ENCODE peak calls at places on chromosome 10, in seven cellular contexts. J is body of pancreas, G is lung, Z is hepatocyte, B is SK-N-SH, K is mammary epithelial cell, C is prostate gland. M is an unnamed sample.

GRCh38 chr10:117355064-117355463 is 20.2 kb downstream of the PDZD8 start:
- DNase-seq in J (no peak), G (no peak), Z (no peak), B (no peak), K (no peak), C (no peak), M (no peak)

GRCh38 chr10:11110499-11110898 is 92.8 kb downstream of the CELF2 start:
- DNase-seq in J (no peak), G (no peak), Z (no peak), B (no peak), K (no peak), C (no peak), M (no peak)

GRCh38 chr10:35460852-35461460 is 124.6 kb downstream of the CCNY start:
- DNase-seq in J (no peak), G (no peak), Z (no peak), B (no peak), K (no peak), C (no peak), M (no peak)

GRCh38 chr10:117163061-117163953 is 25.2 kb upstream of the VAX1 start:
- DNase-seq in J (peak; percentile 16), G (no peak), Z (peak; percentile 41), B (peak; percentile 79), K (no peak), C (no peak), M (no peak)

GRCh38 chr10:93106631-93107072 is 33.0 kb downstream of the CYP26A1 start:
- DNase-seq in J (no peak), G (no peak), Z (no peak), B (no peak), K (no peak), C (no peak), M (no peak)

GRCh38 chr10:15780353-15781135 is 60.8 kb upstream of the ITGA8 start:
- DNase-seq in J (no peak), G (no peak), Z (no peak), B (no peak), K (peak; percentile 3), C (peak; percentile 21), M (no peak)

GRCh38 chr10:94310369-94310768 is 52.4 kb downstream of the NOC3L start:
- DNase-seq in J (no peak), G (no peak), Z (peak; percentile 27), B (no peak), K (no peak), C (no peak), M (no peak)

GRCh38 chr10:96690755-96691730 is 29.3 kb downstream of the PIK3AP1 start:
- DNase-seq in J (no peak), G (no peak), Z (no peak), B (no peak), K (no peak), C (no peak), M (no peak)

GRCh38 chr10:8365935-8366911 is 311.7 kb downstream of the GATA3 start:
- DNase-seq in J (no peak), G (no peak), Z (peak; percentile 84), B (no peak), K (peak; percentile 99), C (no peak), M (peak; percentile 73)

GRCh38 chr10:78207776-78208175 is 174.1 kb downstream of the RPS24 start:
- DNase-seq in J (no peak), G (no peak), Z (no peak), B (no peak), K (no peak), C (no peak), M (no peak)

GRCh38 chr10:107914450-107915276 is 750.2 kb upstream of the SORCS1 start:
- DNase-seq in J (peak; percentile 14), G (no peak), Z (peak; percentile 50), B (peak; percentile 74), K (peak; percentile 30), C (no peak), M (no peak)

GRCh38 chr10:629186-629998 is 60.1 kb downstream of the DIP2C start:
- DNase-seq in J (no peak), G (no peak), Z (no peak), B (no peak), K (no peak), C (no peak), M (no peak)

GRCh38 chr10:75083972-75084833 is 27.3 kb upstream of the SAMD8 start:
- DNase-seq in J (no peak), G (no peak), Z (no peak), B (peak; percentile 65), K (no peak), C (no peak), M (no peak)

GRCh38 chr10:3754727-3755439 is 30.1 kb downstream of the KLF6 start:
- DNase-seq in J (no peak), G (no peak), Z (peak; percentile 81), B (no peak), K (peak; percentile 99), C (no peak), M (no peak)

GRCh38 chr10:124995605-124996004 is 53.7 kb downstream of the ZRANB1 start:
- DNase-seq in J (peak; percentile 11), G (peak; percentile 24), Z (no peak), B (no peak), K (no peak), C (no peak), M (no peak)

GRCh38 chr10:588246-589165 is 101.0 kb downstream of the DIP2C start:
- DNase-seq in J (no peak), G (no peak), Z (no peak), B (no peak), K (no peak), C (no peak), M (no peak)

GRCh38 chr10:123677556-123677955 is 11.4 kb downstream of the GPR26 start:
- DNase-seq in J (no peak), G (no peak), Z (no peak), B (no peak), K (no peak), C (no peak), M (no peak)

GRCh38 chr10:28676297-28676967 is 889 bp upstream of the BAMBI start:
- DNase-seq in J (peak; percentile 37), G (no peak), Z (no peak), B (no peak), K (no peak), C (no peak), M (peak; percentile 4)

GRCh38 chr10:3757250-3757637 is 27.8 kb downstream of the KLF6 start:
- DNase-seq in J (no peak), G (no peak), Z (no peak), B (no peak), K (no peak), C (no peak), M (no peak)

GRCh38 chr10:80265740-80266512 is 23.5 kb downstream of the MAT1A start:
- DNase-seq in J (no peak), G (no peak), Z (no peak), B (no peak), K (no peak), C (no peak), M (no peak)

GRCh38 chr10:85548038-85548437 is 818.6 kb downstream of the GRID1 start:
- DNase-seq in J (peak; percentile 17), G (no peak), Z (peak; percentile 57), B (peak; percentile 21), K (peak; percentile 76), C (peak; percentile 32), M (no peak)

GRCh38 chr10:4213441-4213840 is 428.4 kb upstream of the KLF6 start:
- DNase-seq in J (no peak), G (no peak), Z (no peak), B (no peak), K (peak; percentile 38), C (no peak), M (no peak)

GRCh38 chr10:116201011-116201410 is 72.0 kb downstream of the GFRA1 start:
- DNase-seq in J (no peak), G (no peak), Z (no peak), B (no peak), K (peak; percentile 5), C (no peak), M (no peak)

GRCh38 chr10:86821600-86821999 is 65.2 kb downstream of the BMPR1A start:
- DNase-seq in J (no peak), G (no peak), Z (no peak), B (no peak), K (no peak), C (no peak), M (no peak)

GRCh38 chr10:113425596-113425995 is 127.3 kb upstream of the HABP2 start:
- DNase-seq in J (peak; percentile 33), G (no peak), Z (no peak), B (no peak), K (no peak), C (no peak), M (no peak)

GRCh38 chr10:23361665-23362064 is 17.1 kb upstream of the C10orf67 start:
- DNase-seq in J (no peak), G (no peak), Z (no peak), B (no peak), K (no peak), C (no peak), M (no peak)

GRCh38 chr10:97762056-97762455 is 9.7 kb downstream of the SFRP5 start:
- DNase-seq in J (no peak), G (no peak), Z (no peak), B (no peak), K (no peak), C (no peak), M (no peak)

GRCh38 chr10:36172574-36172973 is 530.5 kb upstream of the FZD8 start:
- DNase-seq in J (no peak), G (no peak), Z (no peak), B (no peak), K (peak; percentile 64), C (no peak), M (no peak)

GRCh38 chr10:73529089-73529832 is 33.4 kb upstream of the PPP3CB start:
- DNase-seq in J (peak; percentile 39), G (peak; percentile 51), Z (peak; percentile 90), B (peak; percentile 75), K (peak; percentile 53), C (peak; percentile 71), M (peak; percentile 64)

GRCh38 chr10:18565006-18565405 is 86.4 kb downstream of the NSUN6 start:
- DNase-seq in J (no peak), G (no peak), Z (no peak), B (no peak), K (no peak), C (no peak), M (no peak)
- H3K9me3 ChIP-seq in J (no peaks in the 10 kb centered on the region), G (peaks cover 3% of the 10 kb centered on the region), Z (no peaks in the 10 kb centered on the region), B (no peaks in the 10 kb centered on the region), K (peaks cover 14% of the 10 kb centered on the region), C (no peaks in the 10 kb centered on the region), M (no peaks in the 10 kb centered on the region)

GRCh38 chr10:43395571-43396060 is 13.4 kb downstream of the HNRNPF start:
- DNase-seq in J (no peak), G (no peak), Z (peak; percentile 42), B (peak; percentile 58), K (no peak), C (no peak), M (peak; percentile 59)
- H3K36me3 ChIP-seq in J (peaks cover 7% of the 10 kb centered on the region), G (peaks cover 18% of the 10 kb centered on the region), Z (no peaks in the 10 kb centered on the region), B (peaks cover 46% of the 10 kb centered on the region), K (peaks cover 27% of the 10 kb centered on the region), C (peaks cover 25% of the 10 kb centered on the region), M (peaks cover 30% of the 10 kb centered on the region)

GRCh38 chr10:89649051-89649450 is 4.0 kb upstream of the PANK1 start:
- DNase-seq in J (no peak), G (no peak), Z (no peak), B (no peak), K (no peak), C (no peak), M (no peak)
- H3K4me3 ChIP-seq in J (no peak overlapping the region), G (no peak overlapping the region), Z (no peak overlapping the region), B (no peak overlapping the region), K (no peak overlapping the region), C (no peak overlapping the region), M (no peak overlapping the region)

DNA sequence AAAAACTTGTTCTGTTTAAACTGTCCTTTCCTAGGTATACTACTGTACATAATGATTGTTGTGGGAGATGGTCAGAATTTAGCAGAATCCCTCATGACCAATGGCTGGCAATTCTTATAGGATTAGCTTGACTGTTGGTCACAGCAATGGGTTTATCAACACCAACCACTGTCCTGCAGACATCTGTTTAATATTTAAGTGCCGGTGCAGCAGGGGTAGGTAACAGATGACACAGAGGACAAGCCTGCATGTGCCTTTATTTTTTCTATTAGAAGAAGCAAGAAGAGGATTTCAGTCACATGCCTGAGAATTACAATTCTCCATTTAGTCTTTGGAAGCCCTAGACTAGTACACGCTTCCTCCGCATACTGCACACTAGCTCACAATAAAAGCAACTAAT is 48.4 kb downstream of the CCDC6 start:
- DNase-seq in J (no peak), G (no peak), Z (no peak), B (no peak), K (no peak), C (no peak), M (no peak)
- H3K9me3 ChIP-seq in J (no peaks in the 10 kb centered on the region), G (no peaks in the 10 kb centered on the region), Z (no peaks in the 10 kb centered on the region), B (no peaks in the 10 kb centered on the region), K (no peaks in the 10 kb centered on the region), C (no peaks in the 10 kb centered on the region), M (no peaks in the 10 kb centered on the region)